ENCODE peak calls at places on chromosome 12, in ten cellular contexts. F is T47D; Y is RWPE1; A is cardiac muscle cell; H is NCI-H1436 treated with DMSO at 0.1 percent for 48 hours; T is Caki2; I is T-helper 1 cell; G is activated effector memory CD4-positive, alpha-beta T cell treated with Interleukin-2 at 50 U/mL for 16 hours; X is GM20000; O is stimulated activated CD4-positive, alpha-beta T cell treated with anti-CD3 and anti-CD28 coated beads, Interleukin-15, amount 100 ng/mL, for 24 hours. E is an unnamed sample.

GRCh38 chr12:120049426-120049825 is 60.4 kb downstream of the BICDL1 start:
- DNase-seq in A (no peak), H (no peak), G (no peak), T (no peak), X (no peak), O (no peak), F (no peak), I (no peak), Y (no peak), E (no peak)

GRCh38 chr12:49357099-49357678 is 10.1 kb upstream of the SPATS2 start:
- DNase-seq in H (no peak), O (no peak), Y (no peak), A (no peak), I (no peak), F (peak; percentile 54), G (no peak), X (peak; percentile 36), T (peak; percentile 34), E (no peak)

GRCh38 chr12:93667672-93668071 is 9.5 kb upstream of the CRADD start:
- DNase-seq in F (no peak), A (no peak), T (no peak), X (no peak), O (no peak), H (no peak), Y (no peak), G (no peak), I (no peak), E (no peak)

GRCh38 chr12:115988629-115989563 is 288.6 kb downstream of the MED13L start:
- DNase-seq in Y (no peak), X (no peak), G (no peak), A (no peak), T (no peak), H (no peak), F (no peak), O (no peak), I (no peak), E (no peak)

GRCh38 chr12:10554228-10554970 is 48.7 kb downstream of the EIF2S3B start:
- DNase-seq in F (no peak), X (no peak), H (no peak), A (no peak), T (no peak), Y (no peak), O (no peak), G (no peak), I (no peak), E (no peak)

GRCh38 chr12:69972136-69972535 is 147.1 kb downstream of the MYRFL start:
- DNase-seq in I (no peak), G (no peak), T (no peak), Y (no peak), F (peak; percentile 38), X (no peak), O (no peak), H (no peak), A (no peak), E (no peak)

GRCh38 chr12:2467447-2468195 is 327.1 kb upstream of the FKBP4 start:
- DNase-seq in O (no peak), H (no peak), G (no peak), X (no peak), A (no peak), Y (no peak), I (no peak), F (no peak), T (no peak), E (no peak)

GRCh38 chr12:49916129-49916919 is 12.6 kb upstream of the FAIM2 start:
- DNase-seq in I (no peak), F (no peak), Y (no peak), G (no peak), X (no peak), T (no peak), O (no peak), A (no peak), H (no peak), E (no peak)

GRCh38 chr12:62426095-62426488 is 40.5 kb upstream of the MON2 start:
- DNase-seq in I (no peak), F (no peak), Y (no peak), O (no peak), T (no peak), H (no peak), X (no peak), G (no peak), A (no peak), E (no peak)

GRCh38 chr12:3732901-3733300 is 20.0 kb downstream of the CRACR2A start:
- DNase-seq in F (no peak), H (no peak), I (no peak), Y (no peak), A (no peak), X (no peak), G (no peak), T (no peak), O (no peak), E (no peak)

GRCh38 chr12:99847936-99848335 is 136.8 kb downstream of the ANKS1B start:
- DNase-seq in F (peak; percentile 94), A (no peak), G (no peak), I (no peak), H (no peak), O (no peak), Y (no peak), X (no peak), T (no peak), E (no peak)

GRCh38 chr12:68240975-68241374 is 12.4 kb downstream of the IL22 start:
- DNase-seq in T (no peak), G (peak; percentile 21), F (no peak), Y (no peak), X (peak; percentile 81), H (no peak), O (peak; percentile 68), I (peak; percentile 90), A (no peak), E (no peak)

GRCh38 chr12:52796429-52796794 is 495 bp upstream of the KRT3 start:
- DNase-seq in H (no peak), F (no peak), A (no peak), Y (no peak), X (no peak), T (no peak), G (no peak), O (no peak), I (no peak), E (no peak)

GRCh38 chr12:118983147-118983824 is 1.9 kb downstream of the SRRM4 start:
- DNase-seq in A (no peak), G (no peak), F (no peak), X (no peak), I (no peak), O (no peak), H (no peak), Y (no peak), T (no peak), E (no peak)

GRCh38 chr12:116304621-116305020 is 27.1 kb upstream of the MED13L start:
- DNase-seq in T (no peak), H (no peak), X (no peak), O (no peak), Y (no peak), G (no peak), A (no peak), I (no peak), F (no peak), E (no peak)

GRCh38 chr12:131177599-131177998 is 223.9 kb downstream of the ADGRD1 start:
- DNase-seq in I (no peak), O (no peak), Y (no peak), G (no peak), X (no peak), A (no peak), F (no peak), T (no peak), H (no peak), E (no peak)

GRCh38 chr12:18141583-18141982 is 51.6 kb upstream of the RERGL start:
- DNase-seq in I (no peak), O (no peak), H (no peak), Y (peak; percentile 24), F (peak; percentile 66), G (no peak), T (peak; percentile 82), A (no peak), X (no peak), E (peak; percentile 80)

GRCh38 chr12:8936735-8937134 is 12.7 kb downstream of the M6PR start:
- DNase-seq in H (no peak), T (no peak), I (no peak), Y (no peak), F (no peak), X (no peak), O (no peak), G (no peak), A (no peak), E (no peak)

GRCh38 chr12:56346663-56347062 is 8.0 kb downstream of the IL23A start:
- DNase-seq in Y (no peak), G (no peak), T (no peak), F (no peak), H (no peak), X (no peak), O (peak; percentile 26), I (no peak), A (no peak), E (no peak)

GRCh38 chr12:124675881-124676688 is 108.7 kb upstream of the NCOR2 start:
- DNase-seq in A (no peak), T (peak; percentile 90), O (no peak), I (no peak), G (no peak), F (no peak), Y (no peak), X (no peak), H (no peak), E (no peak)

GRCh38 chr12:32533971-32534590 is 134.7 kb downstream of the FGD4 start:
- DNase-seq in A (peak; percentile 67), F (peak; percentile 73), O (no peak), I (no peak), T (peak; percentile 92), X (peak; percentile 36), H (no peak), Y (peak; percentile 66), G (no peak), E (no peak)

GRCh38 chr12:72368298-72368697 is 96.1 kb downstream of the TRHDE start:
- DNase-seq in G (no peak), O (no peak), X (no peak), I (no peak), F (no peak), T (peak; percentile 18), Y (no peak), A (no peak), H (no peak), E (no peak)

GRCh38 chr12:95004610-95005009 is 1.1 kb upstream of the NDUFA12 start:
- DNase-seq in X (no peak), H (no peak), Y (no peak), A (no peak), F (no peak), T (no peak), O (no peak), G (no peak), I (no peak), E (no peak)

GRCh38 chr12:79886917-79887519 is 47.9 kb downstream of the PPP1R12A start:
- DNase-seq in O (no peak), H (no peak), A (no peak), Y (peak; percentile 14), I (peak; percentile 60), X (no peak), F (peak; percentile 77), G (no peak), T (peak; percentile 56), E (peak; percentile 47)

GRCh38 chr12:15756822-15757221 is 32.4 kb downstream of the EPS8 start:
- DNase-seq in O (no peak), T (no peak), I (no peak), A (no peak), H (no peak), Y (peak; percentile 18), X (no peak), F (no peak), G (no peak), E (no peak)

GRCh38 chr12:122123761-122124145 is 45.2 kb downstream of the MLXIP start:
- DNase-seq in X (no peak), T (no peak), F (no peak), H (no peak), I (no peak), O (no peak), A (no peak), Y (no peak), G (no peak), E (no peak)

GRCh38 chr12:117034691-117035090 is 64.5 kb downstream of the TESC start:
- DNase-seq in O (no peak), H (no peak), Y (no peak), F (no peak), G (no peak), T (no peak), X (no peak), A (no peak), I (no peak), E (no peak)

GRCh38 chr12:98405795-98406366 is 109.5 kb upstream of the TMPO start:
- DNase-seq in F (peak; percentile 42), G (no peak), O (no peak), Y (no peak), H (no peak), I (no peak), T (no peak), X (no peak), A (no peak), E (no peak)